ENCODE peak calls at places on chromosomes 7 and 10, in six cellular contexts. One of them, this sample, is unnamed.

GRCh38 chr7:13099197-13099795 is 411.9 kb downstream of the ARL4A start:
- DNase-seq in fibroblast of lung: no peak
- DNase-seq in neural progenitor cell: no peak
- DNase-seq in GM12878: no peak
- DNase-seq in MM.1S: no peak
- DNase-seq in OCI-LY7: no peak
- DNase-seq in this sample: peak; percentile 13

GRCh38 chr10:25392132-25392531 is 217.3 kb downstream of the GPR158 start:
- DNase-seq in fibroblast of lung: no peak
- DNase-seq in neural progenitor cell: no peak
- DNase-seq in GM12878: no peak
- DNase-seq in MM.1S: no peak
- DNase-seq in OCI-LY7: no peak
- DNase-seq in this sample: no peak

GRCh38 chr10:63236113-63236935 is 103.2 kb downstream of the NRBF2 start:
- DNase-seq in fibroblast of lung: peak; percentile 93
- DNase-seq in OCI-LY7: peak; percentile 47
- DNase-seq in neural progenitor cell: no peak
- DNase-seq in GM12878: no peak
- DNase-seq in MM.1S: peak; percentile 64
- DNase-seq in this sample: peak; percentile 63

GRCh38 chr7:85021090-85021704 is 165.7 kb downstream of the SEMA3D start:
- DNase-seq in MM.1S: no peak
- DNase-seq in fibroblast of lung: peak; percentile 45
- DNase-seq in neural progenitor cell: peak; percentile 19
- DNase-seq in OCI-LY7: no peak
- DNase-seq in GM12878: no peak
- DNase-seq in this sample: no peak

GRCh38 chr7:256981-257646 is 32.9 kb upstream of the FOXL3 start:
- DNase-seq in MM.1S: no peak
- DNase-seq in neural progenitor cell: no peak
- DNase-seq in OCI-LY7: no peak
- DNase-seq in GM12878: no peak
- DNase-seq in fibroblast of lung: no peak
- DNase-seq in this sample: no peak

GRCh38 chr7:97187067-97187466 is 69.6 kb downstream of the SDHAF3 start:
- DNase-seq in MM.1S: no peak
- DNase-seq in fibroblast of lung: peak; percentile 48
- DNase-seq in OCI-LY7: no peak
- DNase-seq in neural progenitor cell: no peak
- DNase-seq in GM12878: no peak
- DNase-seq in this sample: no peak

GRCh38 chr7:1800876-1801275 is 130.8 kb downstream of the ELFN1 start:
- DNase-seq in OCI-LY7: no peak
- DNase-seq in neural progenitor cell: no peak
- DNase-seq in GM12878: no peak
- DNase-seq in fibroblast of lung: peak; percentile 56
- DNase-seq in MM.1S: no peak
- DNase-seq in this sample: no peak

GRCh38 chr7:158033196-158033595 is 554.4 kb downstream of the PTPRN2 start:
- DNase-seq in OCI-LY7: no peak
- DNase-seq in MM.1S: no peak
- DNase-seq in neural progenitor cell: no peak
- DNase-seq in fibroblast of lung: no peak
- DNase-seq in GM12878: no peak
- DNase-seq in this sample: no peak

GRCh38 chr7:2045559-2046405 is 187.0 kb downstream of the MAD1L1 start:
- DNase-seq in OCI-LY7: no peak
- DNase-seq in fibroblast of lung: no peak
- DNase-seq in neural progenitor cell: no peak
- DNase-seq in GM12878: no peak
- DNase-seq in MM.1S: no peak
- DNase-seq in this sample: no peak

GRCh38 chr7:41188163-41189130 is 514.4 kb downstream of the INHBA start:
- DNase-seq in MM.1S: no peak
- DNase-seq in neural progenitor cell: no peak
- DNase-seq in OCI-LY7: no peak
- DNase-seq in fibroblast of lung: peak; percentile 70
- DNase-seq in GM12878: no peak
- DNase-seq in this sample: peak; percentile 58

GRCh38 chr7:1240917-1241509 is 8.3 kb downstream of the UNCX start:
- DNase-seq in OCI-LY7: no peak
- DNase-seq in GM12878: no peak
- DNase-seq in neural progenitor cell: peak; percentile 63
- DNase-seq in MM.1S: no peak
- DNase-seq in fibroblast of lung: no peak
- DNase-seq in this sample: no peak

GRCh38 chr10:58480321-58480720 is 32.4 kb upstream of the BICC1 start:
- DNase-seq in OCI-LY7: no peak
- DNase-seq in fibroblast of lung: no peak
- DNase-seq in MM.1S: no peak
- DNase-seq in neural progenitor cell: no peak
- DNase-seq in GM12878: no peak
- DNase-seq in this sample: no peak

GRCh38 chr10:93173867-93174845 is 100.5 kb downstream of the CYP26A1 start:
- DNase-seq in neural progenitor cell: no peak
- DNase-seq in fibroblast of lung: no peak
- DNase-seq in OCI-LY7: no peak
- DNase-seq in GM12878: no peak
- DNase-seq in MM.1S: no peak
- DNase-seq in this sample: no peak

GRCh38 chr7:52956379-52956915 is 79.0 kb upstream of the POM121L12 start:
- DNase-seq in GM12878: no peak
- DNase-seq in fibroblast of lung: no peak
- DNase-seq in neural progenitor cell: no peak
- DNase-seq in OCI-LY7: no peak
- DNase-seq in MM.1S: no peak
- DNase-seq in this sample: no peak

GRCh38 chr10:86366033-86366901 is at the start of gene GRID1:
- DNase-seq in neural progenitor cell: peak; percentile 83
- DNase-seq in GM12878: no peak
- DNase-seq in MM.1S: peak; percentile 47
- DNase-seq in OCI-LY7: peak; percentile 55
- DNase-seq in fibroblast of lung: no peak
- DNase-seq in this sample: no peak

GRCh38 chr10:69123306-69123746 is 652 bp upstream of the VPS26A start:
- DNase-seq in OCI-LY7: no peak
- DNase-seq in GM12878: no peak
- DNase-seq in MM.1S: no peak
- DNase-seq in fibroblast of lung: peak; percentile 73
- DNase-seq in neural progenitor cell: peak; percentile 83
- DNase-seq in this sample: no peak

GRCh38 chr10:99682032-99682431 is 22.7 kb downstream of the ENTPD7 start:
- DNase-seq in OCI-LY7: no peak
- DNase-seq in fibroblast of lung: no peak
- DNase-seq in MM.1S: no peak
- DNase-seq in GM12878: no peak
- DNase-seq in neural progenitor cell: no peak
- DNase-seq in this sample: no peak

GRCh38 chr7:1672851-1673486 is 2.9 kb downstream of the ELFN1 start:
- DNase-seq in OCI-LY7: no peak
- DNase-seq in neural progenitor cell: no peak
- DNase-seq in GM12878: no peak
- DNase-seq in fibroblast of lung: no peak
- DNase-seq in MM.1S: no peak
- DNase-seq in this sample: no peak

GRCh38 chr7:69739906-69740545 is 141.8 kb downstream of the AUTS2 start:
- DNase-seq in OCI-LY7: peak; percentile 35
- DNase-seq in neural progenitor cell: peak; percentile 14
- DNase-seq in GM12878: peak; percentile 81
- DNase-seq in MM.1S: no peak
- DNase-seq in fibroblast of lung: peak; percentile 59
- DNase-seq in this sample: peak; percentile 89

GRCh38 chr7:45162943-45163691 is 5.5 kb downstream of the RAMP3 start:
- DNase-seq in MM.1S: no peak
- DNase-seq in GM12878: no peak
- DNase-seq in OCI-LY7: no peak
- DNase-seq in neural progenitor cell: no peak
- DNase-seq in fibroblast of lung: no peak
- DNase-seq in this sample: no peak

GRCh38 chr10:66780796-66781195 is 145.0 kb upstream of the LRRTM3 start:
- DNase-seq in OCI-LY7: no peak
- DNase-seq in fibroblast of lung: peak; percentile 55
- DNase-seq in neural progenitor cell: no peak
- DNase-seq in GM12878: no peak
- DNase-seq in MM.1S: no peak
- DNase-seq in this sample: no peak

GRCh38 chr7:155263522-155264197 is 34.0 kb upstream of the INSIG1 start:
- DNase-seq in fibroblast of lung: no peak
- DNase-seq in GM12878: no peak
- DNase-seq in neural progenitor cell: no peak
- DNase-seq in OCI-LY7: peak; percentile 7
- DNase-seq in MM.1S: no peak
- DNase-seq in this sample: no peak

GRCh38 chr7:90560730-90561129 is 35.4 kb upstream of the CDK14 start:
- DNase-seq in OCI-LY7: no peak
- DNase-seq in fibroblast of lung: peak; percentile 69
- DNase-seq in neural progenitor cell: no peak
- DNase-seq in MM.1S: no peak
- DNase-seq in GM12878: no peak
- DNase-seq in this sample: no peak

GRCh38 chr10:132872658-132873057 is 69.7 kb downstream of the CFAP46 start:
- DNase-seq in OCI-LY7: no peak
- DNase-seq in neural progenitor cell: no peak
- DNase-seq in GM12878: no peak
- DNase-seq in fibroblast of lung: no peak
- DNase-seq in MM.1S: no peak
- DNase-seq in this sample: no peak

GRCh38 chr7:150404172-150404784 is 25.1 kb downstream of the ZNF775 start:
- DNase-seq in neural progenitor cell: no peak
- DNase-seq in fibroblast of lung: no peak
- DNase-seq in OCI-LY7: no peak
- DNase-seq in GM12878: no peak
- DNase-seq in MM.1S: no peak
- DNase-seq in this sample: no peak
- H3K4me2 ChIP-seq in neural progenitor cell: peak overlapping the region; percentile 86
- H3K4me2 ChIP-seq in fibroblast of lung: peak overlapping the region; percentile 88
- H3K4me2 ChIP-seq in OCI-LY7: peak overlapping the region; percentile 96
- H3K4me2 ChIP-seq in GM12878: peak overlapping the region; percentile 87
- H3K4me2 ChIP-seq in MM.1S: peak overlapping the region; percentile 98
- H3K4me2 ChIP-seq in this sample: peak overlapping the region; percentile 93

GRCh38 chr7:47544416-47544815 is 37.5 kb downstream of the TNS3 start:
- DNase-seq in MM.1S: no peak
- DNase-seq in fibroblast of lung: no peak
- DNase-seq in GM12878: no peak
- DNase-seq in neural progenitor cell: no peak
- DNase-seq in OCI-LY7: no peak
- DNase-seq in this sample: no peak
- H4K20me1 ChIP-seq in MM.1S: no peaks in the 10 kb centered on the region
- H4K20me1 ChIP-seq in fibroblast of lung: no peaks in the 10 kb centered on the region
- H4K20me1 ChIP-seq in GM12878: no peaks in the 10 kb centered on the region
- H4K20me1 ChIP-seq in neural progenitor cell: no peaks in the 10 kb centered on the region
- H4K20me1 ChIP-seq in OCI-LY7: no peaks in the 10 kb centered on the region
- H4K20me1 ChIP-seq in this sample: no peaks in the 10 kb centered on the region

GRCh38 chr10:77392851-77393250 is 244.8 kb downstream of the KCNMA1 start:
- DNase-seq in OCI-LY7: no peak
- DNase-seq in MM.1S: no peak
- DNase-seq in GM12878: no peak
- DNase-seq in fibroblast of lung: peak; percentile 91
- DNase-seq in neural progenitor cell: no peak
- DNase-seq in this sample: peak; percentile 98
- H3K4me2 ChIP-seq in OCI-LY7: no peak overlapping the region
- H3K4me2 ChIP-seq in MM.1S: no peak overlapping the region
- H3K4me2 ChIP-seq in GM12878: no peak overlapping the region
- H3K4me2 ChIP-seq in fibroblast of lung: peak overlapping the region; percentile 48
- H3K4me2 ChIP-seq in neural progenitor cell: no peak overlapping the region
- H3K4me2 ChIP-seq in this sample: peak overlapping the region; percentile 69

GRCh38 chr10:77873558-77874380 is 52.8 kb downstream of the DLG5 start:
- DNase-seq in neural progenitor cell: no peak
- DNase-seq in fibroblast of lung: peak; percentile 13
- DNase-seq in MM.1S: no peak
- DNase-seq in OCI-LY7: peak; percentile 85
- DNase-seq in GM12878: peak; percentile 64
- DNase-seq in this sample: peak; percentile 90

GRCh38 chr10:77875730-77876129 is 50.8 kb downstream of the DLG5 start:
- DNase-seq in MM.1S: no peak
- DNase-seq in GM12878: no peak
- DNase-seq in fibroblast of lung: no peak
- DNase-seq in neural progenitor cell: no peak
- DNase-seq in OCI-LY7: no peak
- DNase-seq in this sample: no peak

GRCh38 chr10:77872151-77872946 is 54.2 kb downstream of the DLG5 start:
- DNase-seq in neural progenitor cell: no peak
- DNase-seq in GM12878: no peak
- DNase-seq in fibroblast of lung: peak; percentile 75
- DNase-seq in OCI-LY7: no peak
- DNase-seq in MM.1S: no peak
- DNase-seq in this sample: no peak

GRCh38 chr10:77874872-77875271 is 51.7 kb downstream of the DLG5 start:
- DNase-seq in OCI-LY7: no peak
- DNase-seq in GM12878: no peak
- DNase-seq in fibroblast of lung: no peak
- DNase-seq in neural progenitor cell: no peak
- DNase-seq in MM.1S: no peak
- DNase-seq in this sample: no peak

GRCh38 chr10:77872947-77873557 is 53.5 kb downstream of the DLG5 start:
- DNase-seq in MM.1S: no peak
- DNase-seq in OCI-LY7: no peak
- DNase-seq in fibroblast of lung: no peak
- DNase-seq in neural progenitor cell: no peak
- DNase-seq in GM12878: no peak
- DNase-seq in this sample: no peak
- H4K20me1 ChIP-seq in MM.1S: no peaks in the 10 kb centered on the region
- H4K20me1 ChIP-seq in OCI-LY7: no peaks in the 10 kb centered on the region
- H4K20me1 ChIP-seq in fibroblast of lung: no peaks in the 10 kb centered on the region
- H4K20me1 ChIP-seq in neural progenitor cell: peaks cover 63% of the 10 kb centered on the region
- H4K20me1 ChIP-seq in GM12878: no peaks in the 10 kb centered on the region
- H4K20me1 ChIP-seq in this sample: no peaks in the 10 kb centered on the region

GRCh38 chr10:122986340-122986739 is 6.1 kb downstream of the PSTK start:
- DNase-seq in MM.1S: no peak
- DNase-seq in neural progenitor cell: no peak
- DNase-seq in fibroblast of lung: peak; percentile 20
- DNase-seq in GM12878: no peak
- DNase-seq in OCI-LY7: no peak
- DNase-seq in this sample: no peak

GRCh38 chr10:122980209-122981065 is at the start of gene PSTK:
- DNase-seq in MM.1S: peak; percentile 92
- DNase-seq in neural progenitor cell: peak; percentile 95
- DNase-seq in fibroblast of lung: peak; percentile 94
- DNase-seq in OCI-LY7: peak; percentile 92
- DNase-seq in GM12878: peak; percentile 66
- DNase-seq in this sample: peak; percentile 38

GRCh38 chr10:122984708-122985107 is 4.5 kb downstream of the PSTK start:
- DNase-seq in fibroblast of lung: no peak
- DNase-seq in neural progenitor cell: no peak
- DNase-seq in GM12878: no peak
- DNase-seq in OCI-LY7: no peak
- DNase-seq in MM.1S: no peak
- DNase-seq in this sample: no peak

GRCh38 chr10:122983898-122984297 is 3.7 kb downstream of the PSTK start:
- DNase-seq in GM12878: no peak
- DNase-seq in MM.1S: no peak
- DNase-seq in OCI-LY7: no peak
- DNase-seq in neural progenitor cell: no peak
- DNase-seq in fibroblast of lung: no peak
- DNase-seq in this sample: no peak

DNA sequence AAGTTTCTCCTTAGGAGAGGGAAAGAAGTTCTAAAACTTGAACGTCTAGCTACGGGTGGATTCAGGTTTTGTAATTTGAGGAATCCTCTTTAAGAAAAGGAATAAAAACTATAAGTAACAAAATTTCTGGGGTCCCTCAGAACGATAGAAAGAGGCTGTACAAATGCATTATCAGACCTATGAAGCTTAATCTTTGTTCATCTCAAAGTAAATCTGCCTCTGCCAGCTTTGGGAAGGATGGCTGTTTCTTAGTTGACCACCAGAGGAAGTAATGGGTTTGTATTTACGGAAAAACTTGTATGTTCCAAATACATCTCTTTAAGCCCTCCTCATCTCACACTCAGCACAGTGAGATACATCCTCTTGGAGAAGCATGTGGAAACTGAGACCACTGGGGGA is 864 bp downstream of the PSTK start:
- DNase-seq in neural progenitor cell: peak; percentile 51
- DNase-seq in fibroblast of lung: peak; percentile 62
- DNase-seq in GM12878: no peak
- DNase-seq in OCI-LY7: peak; percentile 64
- DNase-seq in MM.1S: peak; percentile 46
- DNase-seq in this sample: no peak
- H3K4me2 ChIP-seq in neural progenitor cell: peak overlapping the region; percentile 95
- H3K4me2 ChIP-seq in fibroblast of lung: peak overlapping the region; percentile 98
- H3K4me2 ChIP-seq in GM12878: peak overlapping the region; percentile 98
- H3K4me2 ChIP-seq in OCI-LY7: peak overlapping the region; percentile 100
- H3K4me2 ChIP-seq in MM.1S: peak overlapping the region; percentile 82
- H3K4me2 ChIP-seq in this sample: peak overlapping the region; percentile 82

This sample was measured in keratinocyte.